ENCODE peak calls at places on chromosomes 2 and 18, in five cellular contexts. V is IMR-90, S is mesenchymal stem cell, G is trophoblast cell, A is H1. I is an unnamed sample.

GRCh38 chr18:51160646-51161045 is 36.8 kb downstream of the MEX3C start:
- DNase-seq in S (no peak), V (no peak), G (no peak), A (no peak), I (no peak)

GRCh38 chr2:201257381-201257940 is 2.9 kb upstream of the CASP8 start:
- DNase-seq in G (peak), S (no peak), A (no peak), V (peak), I (peak)

GRCh38 chr2:118012778-118013177 is 1.1 kb downstream of the CCDC93 start:
- DNase-seq in V (no peak), G (no peak), S (no peak), A (no peak), I (no peak)

GRCh38 chr2:194003911-194004310 is 1653.1 kb upstream of the SLC39A10 start:
- DNase-seq in A (no peak), G (no peak), V (no peak), S (no peak), I (no peak)

GRCh38 chr18:13973061-13973460 is 57.7 kb upstream of the MC2R start:
- DNase-seq in V (no peak), A (no peak), S (no peak), G (no peak), I (peak)

GRCh38 chr2:213147550-213147949 is 3.9 kb downstream of the IKZF2 start:
- DNase-seq in A (no peak), G (no peak), V (no peak), S (no peak), I (no peak)

GRCh38 chr2:46485002-46485401 is 5.6 kb downstream of the TMEM247 start:
- DNase-seq in S (no peak), V (no peak), A (no peak), G (no peak), I (no peak)

GRCh38 chr2:132415256-132416079 is 1.1 kb upstream of the GPR39 start:
- DNase-seq in V (peak), A (no peak), S (peak), G (no peak), I (no peak)

GRCh38 chr2:237551071-237551574 is 15.3 kb upstream of the PRLH start:
- DNase-seq in A (no peak), G (no peak), V (no peak), S (no peak), I (no peak)

GRCh38 chr2:127951031-127951430 is 65.3 kb upstream of the AMMECR1L start:
- DNase-seq in A (no peak), G (no peak), S (peak), V (peak), I (no peak)

GRCh38 chr18:51513525-51513924 is 316.0 kb upstream of the MEX3C start:
- DNase-seq in A (no peak), G (no peak), V (no peak), S (peak), I (no peak)

GRCh38 chr2:105280281-105280680 is 38.7 kb downstream of the GPR45 start:
- DNase-seq in S (no peak), A (no peak), V (no peak), G (no peak), I (no peak)

DNA sequence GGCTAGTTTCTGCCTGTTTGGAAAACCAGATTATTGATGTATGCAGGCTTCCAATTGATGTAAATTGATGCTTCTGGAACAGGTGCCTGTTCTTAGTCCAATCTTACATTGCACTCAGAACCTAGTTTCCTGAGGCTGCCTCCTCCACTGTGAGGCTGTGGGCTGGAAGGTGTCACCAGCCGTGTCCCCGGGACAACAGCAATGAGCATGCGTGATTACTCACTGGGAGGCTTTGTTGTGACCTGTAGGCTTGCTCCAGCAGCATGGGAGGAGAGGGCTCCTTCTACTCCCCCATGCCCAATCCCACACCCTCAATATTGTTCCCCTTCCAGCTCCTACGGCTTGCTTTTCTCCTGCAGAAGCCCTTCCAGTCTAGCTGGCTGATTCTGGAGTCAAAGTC is 11.1 kb downstream of the RSAD2 start:
- DNase-seq in V (no peak), A (no peak), G (no peak), S (no peak), I (no peak)
- H2AK5ac ChIP-seq in V (no peak), A (no peak), G (no peak), S (no peak), I (no peak)

GRCh38 chr18:36403896-36404824 is 106.6 kb downstream of the FHOD3 start:
- DNase-seq in G (peak), S (no peak), A (no peak), V (no peak), I (no peak)

GRCh38 chr18:36405611-36406010 is 108.1 kb downstream of the FHOD3 start:
- DNase-seq in V (peak), A (no peak), G (no peak), S (no peak), I (no peak)

GRCh38 chr18:36399055-36399454 is 101.5 kb downstream of the FHOD3 start:
- DNase-seq in A (no peak), V (no peak), G (no peak), S (no peak), I (no peak)

GRCh38 chr18:36401462-36401861 is 103.9 kb downstream of the FHOD3 start:
- DNase-seq in V (no peak), S (no peak), A (no peak), G (peak), I (no peak)

DNA sequence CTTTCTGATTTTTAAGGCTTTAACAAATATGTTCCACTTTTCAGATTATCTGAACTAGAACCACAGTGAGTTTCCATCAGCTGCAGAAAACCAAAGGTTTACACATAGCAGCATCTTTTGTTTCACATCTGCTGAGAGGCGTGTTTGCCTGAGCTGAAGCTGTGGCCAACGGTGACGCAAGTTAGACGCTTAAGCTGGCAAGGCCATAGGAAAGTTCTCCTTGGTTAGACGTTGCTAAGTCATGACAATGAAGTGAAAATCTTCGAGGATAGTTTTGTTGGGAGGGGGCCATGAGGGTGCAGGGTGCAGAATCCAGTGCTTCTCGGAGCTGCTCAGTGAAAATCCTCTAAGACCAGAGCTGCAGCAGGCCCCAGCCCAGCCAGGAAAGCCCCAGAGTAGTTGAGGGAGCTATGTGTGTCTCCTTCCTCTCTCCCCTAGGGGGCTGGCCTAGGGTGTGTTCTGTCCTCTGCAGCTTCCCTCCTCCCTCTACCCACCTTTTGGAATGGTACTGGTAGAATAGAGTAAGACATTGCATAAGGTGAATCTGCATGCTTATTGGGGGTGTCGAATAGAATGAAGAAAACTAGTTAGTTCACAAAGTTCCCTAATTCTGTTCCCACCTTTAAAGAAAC is 105.4 kb downstream of the FHOD3 start:
- DNase-seq in A (no peak), S (no peak), V (peak), G (no peak), I (peak)
- H2AK5ac ChIP-seq in A (no peak), S (no peak), V (no peak), G (no peak), I (no peak)

GRCh38 chr2:119489232-119489952 is 34.9 kb downstream of the SCTR start:
- DNase-seq in A (no peak), G (no peak), V (no peak), S (no peak), I (no peak)

GRCh38 chr2:119486886-119487285 is 37.4 kb downstream of the SCTR start:
- DNase-seq in V (peak), A (no peak), S (no peak), G (no peak), I (no peak)

GRCh38 chr2:119490106-119490505 is 34.2 kb downstream of the SCTR start:
- DNase-seq in G (no peak), S (no peak), A (no peak), V (no peak), I (no peak)

GRCh38 chr2:119487434-119488244 is 36.6 kb downstream of the SCTR start:
- DNase-seq in V (no peak), S (no peak), A (no peak), G (no peak), I (no peak)

GRCh38 chr2:119488245-119489182 is 35.8 kb downstream of the SCTR start:
- DNase-seq in G (no peak), V (no peak), A (no peak), S (no peak), I (no peak)
- H2AK5ac ChIP-seq in G (peak), V (no peak), A (no peak), S (peak), I (no peak)

GRCh38 chr2:18167871-18168270 is 289.4 kb downstream of the KCNS3 start:
- DNase-seq in A (no peak), S (no peak), V (no peak), G (no peak), I (no peak)
- H2AK5ac ChIP-seq in A (no peak), S (no peak), V (no peak), G (no peak), I (no peak)